ENCODE peak calls at places on chromosomes 5 and 9, in five cellular contexts. R, L, U, K and V are unnamed samples.
A peak's percentile ranks its signal among the peaks of the same experiment; 100 is the strongest.

GRCh38 chr5:79055017-79055416 is 14.5 kb downstream of the DMGDH start:
- DNase-seq in R (no peak), L (no peak), U (peak; percentile 69), K (no peak), V (no peak)

GRCh38 chr9:121498150-121498486 is 1.5 kb downstream of the GGTA1 start:
- DNase-seq in R (peak; percentile 72), L (peak; percentile 75), U (peak; percentile 69), K (peak; percentile 92), V (peak; percentile 95)

GRCh38 chr5:170611446-170612088 is 107.7 kb downstream of the KCNIP1 start:
- DNase-seq in R (no peak), L (peak; percentile 24), U (no peak), K (no peak), V (no peak)

GRCh38 chr5:170138273-170138672 is 32.6 kb downstream of the FOXI1 start:
- DNase-seq in R (no peak), L (no peak), U (no peak), K (no peak), V (no peak)

GRCh38 chr9:129769582-129770107 is 16.8 kb upstream of the PTGES start:
- DNase-seq in R (no peak), L (no peak), U (no peak), K (no peak), V (no peak)

GRCh38 chr9:72038890-72039410 is 21.5 kb downstream of the C9orf57 start:
- DNase-seq in R (peak; percentile 69), L (peak; percentile 71), U (peak; percentile 86), K (peak; percentile 89), V (peak; percentile 65)

GRCh38 chr5:64505769-64506566 is at the start of gene RGS7BP:
- DNase-seq in R (peak; percentile 7), L (peak; percentile 68), U (peak; percentile 64), K (peak; percentile 86), V (no peak)

GRCh38 chr9:108125541-108125940 is 636.0 kb upstream of the KLF4 start:
- DNase-seq in R (no peak), L (no peak), U (no peak), K (peak; percentile 21), V (no peak)

GRCh38 chr9:124257070-124257864 is 482 bp upstream of the NEK6 start:
- DNase-seq in R (no peak), L (peak; percentile 62), U (no peak), K (peak; percentile 58), V (no peak)

GRCh38 chr5:78326930-78327329 is 32.4 kb upstream of the AP3B1 start:
- DNase-seq in R (no peak), L (no peak), U (no peak), K (no peak), V (no peak)

GRCh38 chr5:75473463-75473862 is 38.0 kb downstream of the CERT1 start:
- DNase-seq in R (no peak), L (no peak), U (no peak), K (no peak), V (no peak)

GRCh38 chr5:18314192-18314778 is 680.0 kb downstream of the TAF11L14 start:
- DNase-seq in R (peak; percentile 20), L (peak; percentile 29), U (no peak), K (peak; percentile 8), V (peak; percentile 67)

GRCh38 chr9:91758491-91758981 is 191.5 kb downstream of the ROR2 start:
- DNase-seq in R (peak; percentile 58), L (peak; percentile 70), U (peak; percentile 54), K (peak; percentile 82), V (peak; percentile 50)

GRCh38 chr5:132019857-132020555 is 8.5 kb upstream of the ACSL6 start:
- DNase-seq in R (no peak), L (no peak), U (no peak), K (no peak), V (peak; percentile 12)

GRCh38 chr5:14173419-14174234 is 30.5 kb downstream of the TRIO start:
- DNase-seq in R (no peak), L (peak; percentile 93), U (no peak), K (no peak), V (peak; percentile 75)

GRCh38 chr9:136820947-136821332 is 13.2 kb downstream of the RABL6 start:
- DNase-seq in R (no peak), L (peak; percentile 33), U (no peak), K (no peak), V (no peak)

GRCh38 chr9:69573666-69574456 is 98.3 kb downstream of the APBA1 start:
- DNase-seq in R (peak; percentile 62), L (peak; percentile 9), U (no peak), K (no peak), V (no peak)

GRCh38 chr5:15002183-15002582 is 130.6 kb upstream of the ANKH start:
- DNase-seq in R (no peak), L (no peak), U (no peak), K (no peak), V (peak; percentile 36)

GRCh38 chr9:111759762-111760639 is 34.7 kb downstream of the SHOC1 start:
- DNase-seq in R (peak; percentile 91), L (peak; percentile 90), U (peak; percentile 35), K (peak; percentile 76), V (peak; percentile 60)

GRCh38 chr9:76873056-76873792 is 32.7 kb downstream of the PRUNE2 start:
- DNase-seq in R (no peak), L (no peak), U (peak; percentile 52), K (peak; percentile 71), V (no peak)

GRCh38 chr5:160064979-160065619 is 54.2 kb downstream of the PWWP2A start:
- DNase-seq in R (no peak), L (no peak), U (no peak), K (no peak), V (peak; percentile 34)

GRCh38 chr5:97839338-97840081 is 656.5 kb upstream of the RIOK2 start:
- DNase-seq in R (peak; percentile 2), L (peak; percentile 5), U (no peak), K (no peak), V (no peak)

GRCh38 chr5:73587923-73588322 is 22.4 kb downstream of the UTP15 start:
- DNase-seq in R (no peak), L (no peak), U (no peak), K (no peak), V (no peak)

GRCh38 chr9:128136816-128137793 is 9.6 kb upstream of the PTGES2 start:
- DNase-seq in R (peak; percentile 87), L (peak; percentile 82), U (no peak), K (no peak), V (no peak)

GRCh38 chr5:102545175-102545574 is 46.4 kb upstream of the SLCO6A1 start:
- DNase-seq in R (no peak), L (peak; percentile 21), U (no peak), K (peak; percentile 79), V (peak; percentile 14)

GRCh38 chr5:33371660-33372059 is 69.1 kb upstream of the TARS1 start:
- DNase-seq in R (peak; percentile 93), L (peak; percentile 40), U (no peak), K (no peak), V (no peak)

GRCh38 chr9:116980582-116980981 is 293.5 kb downstream of the TRIM32 start:
- DNase-seq in R (no peak), L (no peak), U (no peak), K (no peak), V (no peak)

GRCh38 chr5:150219861-150220260 is 30.0 kb downstream of the SLC6A7 start:
- DNase-seq in R (no peak), L (no peak), U (no peak), K (no peak), V (no peak)

GRCh38 chr9:137436761-137437600 is 4.2 kb downstream of the ENTPD8 start:
- DNase-seq in R (no peak), L (no peak), U (no peak), K (no peak), V (no peak)

GRCh38 chr9:19516348-19516747 is 107.5 kb downstream of the ACER2 start:
- DNase-seq in R (no peak), L (no peak), U (no peak), K (no peak), V (no peak)

GRCh38 chr9:2208991-2209390 is 193.8 kb downstream of the SMARCA2 start:
- DNase-seq in R (no peak), L (no peak), U (no peak), K (no peak), V (peak; percentile 15)

GRCh38 chr5:63743096-63743798 is 219.0 kb downstream of the HTR1A start:
- DNase-seq in R (no peak), L (peak; percentile 64), U (no peak), K (peak; percentile 35), V (no peak)

GRCh38 chr9:127159949-127160610 is 37.6 kb upstream of the ANGPTL2 start:
- DNase-seq in R (no peak), L (no peak), U (no peak), K (no peak), V (no peak)

GRCh38 chr5:138722518-138722917 is 30.7 kb upstream of the CTNNA1 start:
- DNase-seq in R (no peak), L (no peak), U (no peak), K (no peak), V (peak; percentile 94)
- H2BK120ac ChIP-seq in R (no peak overlapping the region), L (no peak overlapping the region), U (no peak overlapping the region), K (no peak overlapping the region), V (no peak overlapping the region)

DNA sequence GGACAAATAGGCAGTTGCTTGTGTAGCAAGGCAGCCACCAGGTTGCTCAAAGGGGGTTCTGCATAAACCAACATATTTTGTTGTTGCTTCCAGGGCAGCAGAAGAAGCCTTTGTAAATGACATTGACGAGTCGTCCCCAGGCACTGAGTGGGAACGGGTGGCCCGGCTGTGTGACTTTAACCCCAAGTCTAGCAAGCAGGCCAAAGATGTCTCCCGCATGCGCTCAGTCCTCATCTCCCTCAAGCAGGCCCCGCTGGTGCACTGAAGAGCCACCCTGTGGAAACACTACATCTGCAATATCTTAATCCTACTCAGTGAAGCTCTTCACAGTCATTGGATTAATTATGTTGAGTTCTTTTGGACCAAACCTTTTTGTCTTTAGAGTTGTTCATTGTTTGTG is 20.8 kb downstream of the CLTA start:
- DNase-seq in R (no peak), L (no peak), U (no peak), K (no peak), V (no peak)
- H3K36me3 ChIP-seq in R (peaks cover 63% of the 10 kb centered on the region), L (peaks cover 52% of the 10 kb centered on the region), U (peaks cover 46% of the 10 kb centered on the region), K (peaks cover 21% of the 10 kb centered on the region), V (peaks cover 52% of the 10 kb centered on the region)

GRCh38 chr5:112475747-112476435 is 56.8 kb upstream of the EPB41L4A start:
- DNase-seq in R (no peak), L (no peak), U (no peak), K (peak; percentile 26), V (peak; percentile 67)

GRCh38 chr5:112473989-112474388 is 54.9 kb upstream of the EPB41L4A start:
- DNase-seq in R (no peak), L (no peak), U (no peak), K (no peak), V (no peak)

GRCh38 chr5:112480501-112480900 is 61.4 kb upstream of the EPB41L4A start:
- DNase-seq in R (no peak), L (no peak), U (no peak), K (no peak), V (no peak)

GRCh38 chr5:112483704-112484103 is 64.6 kb upstream of the EPB41L4A start:
- DNase-seq in R (no peak), L (no peak), U (no peak), K (no peak), V (no peak)

DNA sequence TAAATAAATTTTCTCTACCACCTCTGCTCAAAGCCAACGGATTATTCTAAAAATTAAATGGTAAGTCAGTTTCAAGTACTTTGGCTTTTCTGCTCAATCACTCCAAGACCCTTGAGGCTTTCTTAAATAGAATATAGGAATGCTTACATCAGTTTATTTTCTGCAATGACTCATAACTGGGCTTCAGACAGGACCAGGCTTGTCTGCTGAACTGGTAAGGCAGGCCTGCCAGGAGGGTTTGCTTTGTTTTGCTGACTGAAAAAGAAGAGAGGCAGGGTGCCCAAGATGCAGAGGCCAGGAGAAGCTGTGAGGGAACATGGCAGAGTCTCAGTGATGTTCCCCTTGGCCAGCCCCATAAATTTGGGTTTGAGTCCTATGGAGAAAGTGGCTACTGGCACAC is 60.3 kb upstream of the EPB41L4A start:
- DNase-seq in R (peak; percentile 54), L (peak; percentile 25), U (no peak), K (no peak), V (peak; percentile 54)
- H2AK5ac ChIP-seq in R (no peak overlapping the region), L (peak overlapping the region; percentile 95), U (no peak overlapping the region), K (no peak overlapping the region), V (peak overlapping the region; percentile 70)

GRCh38 chr5:154858251-154858971 is at the start of gene CNOT8:
- DNase-seq in R (peak; percentile 98), L (peak; percentile 97), U (peak; percentile 97), K (peak; percentile 99), V (peak; percentile 90)
- H2BK120ac ChIP-seq in R (peak within 1 kb of the TSS; percentile 99), L (peak within 1 kb of the TSS; percentile 93), U (no peak within 1 kb of the TSS), K (no peak within 1 kb of the TSS), V (peak within 1 kb of the TSS; percentile 57)